ENCODE peak calls at places on chromosomes 7 and 10, in six cellular contexts. One of them, this sample, is unnamed.

GRCh38 chr10:18140149-18140956 is at the start of gene CACNB2:
- DNase-seq in GM12878: no peak
- DNase-seq in GM12891: peak; percentile 8
- DNase-seq in K562: no peak
- DNase-seq in H1: peak; percentile 77
- DNase-seq in HepG2: peak; percentile 10
- DNase-seq in this sample: no peak

GRCh38 chr10:9621216-9621615 is 1396.5 kb upstream of the CELF2 start:
- DNase-seq in GM12878: no peak
- DNase-seq in HepG2: no peak
- DNase-seq in K562: no peak
- DNase-seq in H1: no peak
- DNase-seq in GM12891: no peak
- DNase-seq in this sample: no peak

GRCh38 chr10:128026620-128027281 is 99.5 kb downstream of the MKI67 start:
- DNase-seq in H1: no peak
- DNase-seq in GM12891: no peak
- DNase-seq in HepG2: no peak
- DNase-seq in GM12878: no peak
- DNase-seq in K562: no peak
- DNase-seq in this sample: no peak

GRCh38 chr7:44117801-44118429 is 5.4 kb downstream of the POLD2 start:
- DNase-seq in K562: no peak
- DNase-seq in H1: no peak
- DNase-seq in GM12878: no peak
- DNase-seq in HepG2: no peak
- DNase-seq in GM12891: no peak
- DNase-seq in this sample: no peak

GRCh38 chr7:121591916-121592315 is 195.8 kb upstream of the FAM3C start:
- DNase-seq in HepG2: no peak
- DNase-seq in GM12891: no peak
- DNase-seq in GM12878: no peak
- DNase-seq in K562: no peak
- DNase-seq in H1: no peak
- DNase-seq in this sample: no peak

GRCh38 chr10:83522881-83523386 is 616.4 kb upstream of the GHITM start:
- DNase-seq in HepG2: no peak
- DNase-seq in GM12891: no peak
- DNase-seq in H1: no peak
- DNase-seq in K562: no peak
- DNase-seq in GM12878: no peak
- DNase-seq in this sample: no peak

GRCh38 chr7:12139421-12139820 is 71.7 kb upstream of the TMEM106B start:
- DNase-seq in GM12891: no peak
- DNase-seq in HepG2: no peak
- DNase-seq in H1: no peak
- DNase-seq in GM12878: no peak
- DNase-seq in K562: no peak
- DNase-seq in this sample: no peak

GRCh38 chr7:79997345-79997744 is 137.3 kb upstream of the GNAI1 start:
- DNase-seq in GM12878: no peak
- DNase-seq in K562: no peak
- DNase-seq in GM12891: no peak
- DNase-seq in HepG2: no peak
- DNase-seq in H1: no peak
- DNase-seq in this sample: no peak

GRCh38 chr10:2620827-2621521 is 446.4 kb upstream of the PFKP start:
- DNase-seq in K562: no peak
- DNase-seq in GM12891: no peak
- DNase-seq in HepG2: no peak
- DNase-seq in H1: no peak
- DNase-seq in GM12878: no peak
- DNase-seq in this sample: no peak

GRCh38 chr7:28408105-28408973 is 4.0 kb upstream of the CREB5 start:
- DNase-seq in GM12891: peak; percentile 6
- DNase-seq in GM12878: no peak
- DNase-seq in K562: no peak
- DNase-seq in HepG2: no peak
- DNase-seq in H1: peak; percentile 64
- DNase-seq in this sample: no peak

GRCh38 chr7:1060315-1061080 is 16.2 kb downstream of the GPR146 start:
- DNase-seq in H1: no peak
- DNase-seq in GM12878: no peak
- DNase-seq in K562: peak; percentile 36
- DNase-seq in HepG2: no peak
- DNase-seq in GM12891: no peak
- DNase-seq in this sample: no peak

DNA sequence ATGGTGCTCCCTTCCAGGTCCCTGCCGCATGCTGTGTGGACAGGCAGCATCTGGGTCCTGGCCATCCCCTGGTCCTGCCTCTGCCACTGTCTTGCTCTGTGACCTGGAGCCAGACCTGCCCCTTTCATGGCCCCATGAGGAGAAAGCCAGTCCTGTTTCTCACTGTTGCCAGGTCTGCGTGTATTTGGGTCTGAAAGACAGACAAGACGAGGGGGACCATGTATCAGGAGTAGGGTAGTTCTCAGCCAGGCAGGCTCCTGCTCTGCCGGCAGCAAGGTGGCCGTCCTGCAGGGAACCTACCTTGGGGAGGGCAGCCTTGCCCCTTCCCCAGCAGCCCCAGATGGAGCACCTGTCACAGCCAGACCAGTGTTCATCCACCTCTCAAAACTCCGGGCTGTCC is 115.8 kb upstream of the PCBD1 start:
- DNase-seq in H1: no peak
- DNase-seq in K562: no peak
- DNase-seq in GM12878: no peak
- DNase-seq in GM12891: no peak
- DNase-seq in HepG2: no peak
- DNase-seq in this sample: no peak
- TF ChIP-seq POLR2AphosphoS5 in H1: no peak
- TF ChIP-seq POLR2AphosphoS5 in K562: no peak
- TF ChIP-seq POLR2AphosphoS5 in GM12878: no peak
- TF ChIP-seq POLR2AphosphoS5 in GM12891: no peak
- TF ChIP-seq POLR2AphosphoS5 in HepG2: no peak
- TF ChIP-seq POLR2AphosphoS5 in this sample: no peak

GRCh38 chr7:99374121-99375064 is at the start of gene ARPC1B:
- DNase-seq in HepG2: peak; percentile 57
- DNase-seq in GM12891: peak; percentile 97
- DNase-seq in K562: peak; percentile 99
- DNase-seq in GM12878: no peak
- DNase-seq in H1: peak; percentile 80
- DNase-seq in this sample: peak; percentile 96
- TF ChIP-seq POLR2A in HepG2: peak; percentile 66
- TF ChIP-seq POLR2A in GM12891: peak; percentile 3
- TF ChIP-seq POLR2A in K562: peak; percentile 84
- TF ChIP-seq POLR2A in GM12878: peak; percentile 93
- TF ChIP-seq POLR2A in H1: no peak
- TF ChIP-seq POLR2A in this sample: no peak

DNA sequence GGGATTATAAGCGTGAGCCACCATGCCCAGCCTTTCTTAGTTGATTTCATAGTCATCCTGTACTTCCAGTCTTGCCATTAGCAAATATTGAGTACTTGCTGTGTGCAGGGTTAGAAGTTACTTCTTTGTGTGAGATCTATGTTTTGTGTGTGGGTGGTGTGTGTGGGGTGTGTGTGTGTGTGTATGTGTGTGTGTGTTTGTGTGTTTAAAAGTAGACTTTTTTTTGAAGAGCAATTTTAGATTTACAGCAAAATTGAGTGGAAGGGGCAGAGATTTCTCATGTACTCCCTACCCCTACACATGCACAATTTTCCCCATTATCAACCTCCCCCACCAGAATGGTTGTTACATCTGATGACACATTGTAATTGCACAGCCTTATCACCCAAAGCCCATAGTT is 48.2 kb downstream of the KAT6B start:
- DNase-seq in GM12878: no peak
- DNase-seq in H1: no peak
- DNase-seq in HepG2: no peak
- DNase-seq in GM12891: no peak
- DNase-seq in K562: no peak
- DNase-seq in this sample: no peak
- TF ChIP-seq TAF1 in GM12878: no peak
- TF ChIP-seq TAF1 in H1: no peak
- TF ChIP-seq TAF1 in HepG2: no peak
- TF ChIP-seq TAF1 in GM12891: no peak
- TF ChIP-seq TAF1 in K562: no peak
- TF ChIP-seq TAF1 in this sample: no peak

GRCh38 chr10:113517893-113518240 is 35.0 kb upstream of the HABP2 start:
- DNase-seq in K562: no peak
- DNase-seq in GM12891: no peak
- DNase-seq in H1: no peak
- DNase-seq in GM12878: no peak
- DNase-seq in HepG2: no peak
- DNase-seq in this sample: no peak

GRCh38 chr10:113518415-113518814 is 34.4 kb upstream of the HABP2 start:
- DNase-seq in HepG2: no peak
- DNase-seq in GM12891: no peak
- DNase-seq in H1: no peak
- DNase-seq in GM12878: no peak
- DNase-seq in K562: no peak
- DNase-seq in this sample: no peak

GRCh38 chr10:113517165-113517892 is 35.5 kb upstream of the HABP2 start:
- DNase-seq in HepG2: no peak
- DNase-seq in GM12891: no peak
- DNase-seq in K562: no peak
- DNase-seq in GM12878: no peak
- DNase-seq in H1: no peak
- DNase-seq in this sample: no peak

GRCh38 chr10:113519616-113520015 is 33.2 kb upstream of the HABP2 start:
- DNase-seq in H1: peak; percentile 77
- DNase-seq in GM12878: no peak
- DNase-seq in K562: no peak
- DNase-seq in HepG2: no peak
- DNase-seq in GM12891: no peak
- DNase-seq in this sample: no peak

GRCh38 chr10:113518816-113519591 is 33.8 kb upstream of the HABP2 start:
- DNase-seq in K562: no peak
- DNase-seq in H1: no peak
- DNase-seq in HepG2: no peak
- DNase-seq in GM12891: no peak
- DNase-seq in GM12878: no peak
- DNase-seq in this sample: no peak
- TF ChIP-seq POLR2AphosphoS5 in K562: no peak
- TF ChIP-seq POLR2AphosphoS5 in H1: no peak
- TF ChIP-seq POLR2AphosphoS5 in HepG2: no peak
- TF ChIP-seq POLR2AphosphoS5 in GM12891: no peak
- TF ChIP-seq POLR2AphosphoS5 in GM12878: no peak
- TF ChIP-seq POLR2AphosphoS5 in this sample: no peak

This sample was measured in GM12892.